ENCODE peak calls at places on chromosomes 2 and 18, in seven cellular contexts. Z, D, P, O, Y, F and J are unnamed samples.

GRCh38 chr2:85157345-85157744 is 24.2 kb downstream of the TCF7L1 start:
- DNase-seq in Z (no peak), D (no peak), P (no peak), O (no peak), Y (no peak), F (no peak), J (no peak)

GRCh38 chr18:35142270-35142605 is 98.6 kb upstream of the ZNF397 start:
- DNase-seq in Z (no peak), D (no peak), P (no peak), O (no peak), Y (peak), F (no peak), J (no peak)

GRCh38 chr2:107407974-107408373 is 418.7 kb upstream of the RGPD4 start:
- DNase-seq in Z (no peak), D (no peak), P (no peak), O (no peak), Y (no peak), F (no peak), J (no peak)

GRCh38 chr2:215423234-215423633 is 12.6 kb downstream of the FN1 start:
- DNase-seq in Z (no peak), D (no peak), P (no peak), O (no peak), Y (no peak), F (no peak), J (no peak)

GRCh38 chr18:62625019-62625418 is 90.3 kb upstream of the PHLPP1 start:
- DNase-seq in Z (no peak), D (no peak), P (no peak), O (no peak), Y (no peak), F (no peak), J (no peak)

GRCh38 chr18:54260376-54261072 is 8.8 kb upstream of the POLI start:
- DNase-seq in Z (no peak), D (no peak), P (no peak), O (no peak), Y (no peak), F (no peak), J (no peak)

GRCh38 chr18:44465337-44465736 is 215.4 kb upstream of the SETBP1 start:
- DNase-seq in Z (peak), D (no peak), P (no peak), O (no peak), Y (no peak), F (no peak), J (no peak)

GRCh38 chr2:38037325-38037724 is 38.6 kb downstream of the CYP1B1 start:
- DNase-seq in Z (no peak), D (no peak), P (no peak), O (peak), Y (no peak), F (no peak), J (no peak)

GRCh38 chr2:129396980-129397599 is 582.4 kb upstream of the RAB6C start:
- DNase-seq in Z (peak), D (peak), P (peak), O (no peak), Y (peak), F (peak), J (peak)

GRCh38 chr2:136212426-136213378 is 94.8 kb upstream of the CXCR4 start:
- DNase-seq in Z (no peak), D (no peak), P (no peak), O (no peak), Y (no peak), F (no peak), J (no peak)

GRCh38 chr18:42048150-42048549 is 93.1 kb downstream of the PIK3C3 start:
- DNase-seq in Z (no peak), D (no peak), P (no peak), O (peak), Y (peak), F (no peak), J (no peak)

GRCh38 chr2:99140056-99140859 is 1.2 kb upstream of the C2orf15 start:
- DNase-seq in Z (no peak), D (no peak), P (no peak), O (no peak), Y (peak), F (no peak), J (peak)

GRCh38 chr2:240383099-240383758 is 52.2 kb upstream of the GPC1 start:
- DNase-seq in Z (no peak), D (no peak), P (no peak), O (no peak), Y (no peak), F (no peak), J (no peak)

GRCh38 chr2:176123483-176123843 is 944 bp downstream of the HOXD9 start:
- DNase-seq in Z (no peak), D (no peak), P (no peak), O (no peak), Y (no peak), F (no peak), J (no peak)

GRCh38 chr18:12745095-12745820 is 42.4 kb downstream of the PSMG2 start:
- DNase-seq in Z (no peak), D (no peak), P (no peak), O (no peak), Y (no peak), F (no peak), J (no peak)

GRCh38 chr18:12823892-12824291 is 60.1 kb downstream of the PTPN2 start:
- DNase-seq in Z (no peak), D (no peak), P (no peak), O (no peak), Y (no peak), F (no peak), J (no peak)

GRCh38 chr18:58579561-58580047 is 49.3 kb downstream of the ALPK2 start:
- DNase-seq in Z (no peak), D (no peak), P (no peak), O (peak), Y (peak), F (no peak), J (no peak)

GRCh38 chr2:67399831-67400489 is 2.8 kb downstream of the ETAA1 start:
- DNase-seq in Z (no peak), D (no peak), P (no peak), O (peak), Y (peak), F (no peak), J (no peak)

GRCh38 chr18:31658670-31659573 is 25.5 kb downstream of the B4GALT6 start:
- DNase-seq in Z (no peak), D (no peak), P (no peak), O (no peak), Y (peak), F (no peak), J (no peak)

GRCh38 chr2:231336700-231337099 is 58.8 kb upstream of the B3GNT7 start:
- DNase-seq in Z (no peak), D (no peak), P (no peak), O (no peak), Y (no peak), F (no peak), J (no peak)

GRCh38 chr18:21742323-21742687 is 1.7 kb downstream of the MIB1 start:
- DNase-seq in Z (no peak), D (no peak), P (no peak), O (peak), Y (peak), F (no peak), J (no peak)

GRCh38 chr2:95277246-95277906 is 3.1 kb downstream of the PROM2 start:
- DNase-seq in Z (peak), D (no peak), P (no peak), O (peak), Y (peak), F (no peak), J (no peak)

GRCh38 chr2:11807156-11808015 is 61.0 kb downstream of the LPIN1 start:
- DNase-seq in Z (no peak), D (no peak), P (no peak), O (no peak), Y (no peak), F (no peak), J (no peak)

GRCh38 chr2:39871291-39871761 is 92.3 kb upstream of the THUMPD2 start:
- DNase-seq in Z (no peak), D (no peak), P (peak), O (peak), Y (peak), F (peak), J (peak)

GRCh38 chr2:33607137-33607781 is 8.2 kb upstream of the FAM98A start:
- DNase-seq in Z (no peak), D (no peak), P (no peak), O (no peak), Y (no peak), F (no peak), J (no peak)

GRCh38 chr2:86352932-86353345 is 15.5 kb upstream of the REEP1 start:
- DNase-seq in Z (no peak), D (no peak), P (no peak), O (no peak), Y (no peak), F (no peak), J (no peak)

GRCh38 chr2:69165079-69165478 is 152.1 kb downstream of the ANTXR1 start:
- DNase-seq in Z (no peak), D (no peak), P (no peak), O (no peak), Y (no peak), F (no peak), J (no peak)